ENCODE peak calls at places on chromosome 13, in nine cellular contexts. One of them, this sample, is unnamed.

GRCh38 chr13:87311165-87311564 is 360.0 kb upstream of the SLITRK5 start:
- DNase-seq in GM12865: no peak
- DNase-seq in PC-3: no peak
- DNase-seq in Caco-2: no peak
- DNase-seq in PC-9: no peak
- DNase-seq in H9: no peak
- DNase-seq in foreskin keratinocyte: no peak
- DNase-seq in epithelial cell of proximal tubule: no peak
- DNase-seq in CD8-positive, alpha-beta T cell: no peak
- DNase-seq in this sample: no peak

GRCh38 chr13:112892759-112893569 is 76.0 kb upstream of the MCF2L start:
- DNase-seq in GM12865: no peak
- DNase-seq in PC-3: no peak
- DNase-seq in Caco-2: peak; percentile 72
- DNase-seq in PC-9: no peak
- DNase-seq in H9: no peak
- DNase-seq in foreskin keratinocyte: no peak
- DNase-seq in epithelial cell of proximal tubule: no peak
- DNase-seq in CD8-positive, alpha-beta T cell: no peak
- DNase-seq in this sample: peak; percentile 64

GRCh38 chr13:99605417-99606321 is 104.4 kb downstream of the TM9SF2 start:
- DNase-seq in GM12865: peak; percentile 64
- DNase-seq in PC-3: peak; percentile 24
- DNase-seq in Caco-2: peak; percentile 73
- DNase-seq in PC-9: no peak
- DNase-seq in H9: peak; percentile 80
- DNase-seq in foreskin keratinocyte: peak; percentile 54
- DNase-seq in epithelial cell of proximal tubule: peak; percentile 40
- DNase-seq in CD8-positive, alpha-beta T cell: no peak
- DNase-seq in this sample: peak; percentile 69

GRCh38 chr13:36924001-36924400 is 4.0 kb upstream of the SMAD9 start:
- DNase-seq in GM12865: no peak
- DNase-seq in PC-3: no peak
- DNase-seq in Caco-2: no peak
- DNase-seq in PC-9: no peak
- DNase-seq in H9: no peak
- DNase-seq in foreskin keratinocyte: no peak
- DNase-seq in epithelial cell of proximal tubule: no peak
- DNase-seq in CD8-positive, alpha-beta T cell: no peak
- DNase-seq in this sample: no peak

GRCh38 chr13:77696863-77697207 is 652 bp upstream of the SLAIN1 start:
- DNase-seq in GM12865: no peak
- DNase-seq in PC-3: no peak
- DNase-seq in Caco-2: no peak
- DNase-seq in PC-9: no peak
- DNase-seq in H9: no peak
- DNase-seq in foreskin keratinocyte: no peak
- DNase-seq in epithelial cell of proximal tubule: no peak
- DNase-seq in CD8-positive, alpha-beta T cell: no peak
- DNase-seq in this sample: no peak

GRCh38 chr13:107450931-107451330 is 764.4 kb downstream of the LIG4 start:
- DNase-seq in GM12865: no peak
- DNase-seq in PC-3: peak; percentile 56
- DNase-seq in Caco-2: no peak
- DNase-seq in PC-9: no peak
- DNase-seq in H9: no peak
- DNase-seq in foreskin keratinocyte: no peak
- DNase-seq in epithelial cell of proximal tubule: peak; percentile 84
- DNase-seq in CD8-positive, alpha-beta T cell: no peak
- DNase-seq in this sample: no peak

GRCh38 chr13:19062801-19063200 is 118.8 kb downstream of the TUBA3C start:
- DNase-seq in GM12865: no peak
- DNase-seq in PC-3: no peak
- DNase-seq in Caco-2: no peak
- DNase-seq in PC-9: no peak
- DNase-seq in H9: no peak
- DNase-seq in foreskin keratinocyte: no peak
- DNase-seq in epithelial cell of proximal tubule: no peak
- DNase-seq in CD8-positive, alpha-beta T cell: no peak
- DNase-seq in this sample: no peak

GRCh38 chr13:102877285-102877684 is 31.5 kb downstream of the ERCC5 start:
- DNase-seq in GM12865: no peak
- DNase-seq in PC-3: no peak
- DNase-seq in Caco-2: no peak
- DNase-seq in PC-9: no peak
- DNase-seq in H9: no peak
- DNase-seq in foreskin keratinocyte: peak; percentile 51
- DNase-seq in epithelial cell of proximal tubule: peak; percentile 63
- DNase-seq in CD8-positive, alpha-beta T cell: no peak
- DNase-seq in this sample: no peak

GRCh38 chr13:61024046-61024445 is 391.6 kb downstream of the PCDH20 start:
- DNase-seq in GM12865: no peak
- DNase-seq in PC-3: no peak
- DNase-seq in Caco-2: no peak
- DNase-seq in PC-9: no peak
- DNase-seq in H9: no peak
- DNase-seq in foreskin keratinocyte: no peak
- DNase-seq in epithelial cell of proximal tubule: no peak
- DNase-seq in CD8-positive, alpha-beta T cell: no peak
- DNase-seq in this sample: no peak

GRCh38 chr13:104750377-104750776 is 1684.2 kb upstream of the SLC10A2 start:
- DNase-seq in GM12865: no peak
- DNase-seq in PC-3: peak; percentile 18
- DNase-seq in Caco-2: no peak
- DNase-seq in PC-9: no peak
- DNase-seq in H9: no peak
- DNase-seq in foreskin keratinocyte: peak; percentile 87
- DNase-seq in epithelial cell of proximal tubule: peak; percentile 85
- DNase-seq in CD8-positive, alpha-beta T cell: no peak
- DNase-seq in this sample: no peak

DNA sequence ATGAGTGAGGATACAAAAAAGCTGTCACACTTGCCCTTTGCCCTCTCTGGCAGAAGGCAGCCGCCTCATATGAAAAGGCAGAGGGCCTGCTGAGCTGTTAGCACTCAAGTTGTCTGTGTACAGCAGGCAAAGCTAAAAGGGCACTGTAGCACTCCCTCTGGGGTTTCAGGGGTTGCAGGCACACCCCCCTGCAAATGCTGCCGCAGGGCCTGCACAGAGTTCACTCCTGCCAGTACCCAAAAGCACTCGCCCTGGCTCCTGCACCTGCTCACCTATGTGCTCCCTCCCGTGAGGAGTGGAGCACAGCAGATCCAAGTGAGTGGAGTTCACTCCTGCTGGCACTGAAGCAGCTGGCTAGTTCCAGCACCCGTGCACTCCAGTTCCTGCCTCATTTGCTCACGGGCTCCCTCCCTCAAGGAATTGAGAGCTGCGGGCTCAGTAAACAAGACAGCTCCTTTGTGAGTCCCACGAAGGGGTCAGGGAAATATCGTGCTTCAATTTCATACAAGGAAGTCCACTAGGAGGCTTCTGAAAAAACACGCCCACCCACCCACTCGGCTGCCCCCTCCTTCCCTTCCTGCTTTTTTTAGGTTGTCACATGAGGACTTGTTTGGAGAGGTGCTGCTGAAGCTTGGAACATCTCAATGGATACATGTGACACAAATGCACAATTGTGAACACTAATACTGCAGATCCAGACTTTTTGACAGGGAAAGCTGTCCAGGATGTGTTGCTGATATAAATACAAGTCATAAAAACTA is 9.9 kb upstream of the RCBTB2 start:
- DNase-seq in GM12865: no peak
- DNase-seq in PC-3: no peak
- DNase-seq in Caco-2: no peak
- DNase-seq in PC-9: no peak
- DNase-seq in H9: peak; percentile 52
- DNase-seq in foreskin keratinocyte: no peak
- DNase-seq in epithelial cell of proximal tubule: no peak
- DNase-seq in CD8-positive, alpha-beta T cell: no peak
- DNase-seq in this sample: no peak
- TF ChIP-seq CTCF in GM12865: no peak
- TF ChIP-seq CTCF in PC-3: no peak
- TF ChIP-seq CTCF in Caco-2: no peak
- TF ChIP-seq CTCF in PC-9: no peak
- TF ChIP-seq CTCF in H9: no peak
- TF ChIP-seq CTCF in foreskin keratinocyte: peak; percentile 20
- TF ChIP-seq CTCF in epithelial cell of proximal tubule: peak; percentile 25
- TF ChIP-seq CTCF in CD8-positive, alpha-beta T cell: no peak
- TF ChIP-seq CTCF in this sample: no peak

GRCh38 chr13:42355841-42356575 is 84.1 kb downstream of the AKAP11 start:
- DNase-seq in GM12865: no peak
- DNase-seq in PC-3: no peak
- DNase-seq in Caco-2: no peak
- DNase-seq in PC-9: no peak
- DNase-seq in H9: no peak
- DNase-seq in foreskin keratinocyte: no peak
- DNase-seq in epithelial cell of proximal tubule: no peak
- DNase-seq in CD8-positive, alpha-beta T cell: no peak
- DNase-seq in this sample: no peak

GRCh38 chr13:42355118-42355840 is 83.3 kb downstream of the AKAP11 start:
- DNase-seq in GM12865: no peak
- DNase-seq in PC-3: no peak
- DNase-seq in Caco-2: no peak
- DNase-seq in PC-9: no peak
- DNase-seq in H9: no peak
- DNase-seq in foreskin keratinocyte: no peak
- DNase-seq in epithelial cell of proximal tubule: no peak
- DNase-seq in CD8-positive, alpha-beta T cell: peak; percentile 20
- DNase-seq in this sample: peak; percentile 47

GRCh38 chr13:42350141-42350540 is 78.2 kb downstream of the AKAP11 start:
- DNase-seq in GM12865: no peak
- DNase-seq in PC-3: no peak
- DNase-seq in Caco-2: no peak
- DNase-seq in PC-9: no peak
- DNase-seq in H9: no peak
- DNase-seq in foreskin keratinocyte: no peak
- DNase-seq in epithelial cell of proximal tubule: no peak
- DNase-seq in CD8-positive, alpha-beta T cell: no peak
- DNase-seq in this sample: no peak

GRCh38 chr13:42360046-42360445 is 88.1 kb downstream of the AKAP11 start:
- DNase-seq in GM12865: no peak
- DNase-seq in PC-3: no peak
- DNase-seq in Caco-2: no peak
- DNase-seq in PC-9: no peak
- DNase-seq in H9: no peak
- DNase-seq in foreskin keratinocyte: no peak
- DNase-seq in epithelial cell of proximal tubule: no peak
- DNase-seq in CD8-positive, alpha-beta T cell: no peak
- DNase-seq in this sample: no peak

DNA sequence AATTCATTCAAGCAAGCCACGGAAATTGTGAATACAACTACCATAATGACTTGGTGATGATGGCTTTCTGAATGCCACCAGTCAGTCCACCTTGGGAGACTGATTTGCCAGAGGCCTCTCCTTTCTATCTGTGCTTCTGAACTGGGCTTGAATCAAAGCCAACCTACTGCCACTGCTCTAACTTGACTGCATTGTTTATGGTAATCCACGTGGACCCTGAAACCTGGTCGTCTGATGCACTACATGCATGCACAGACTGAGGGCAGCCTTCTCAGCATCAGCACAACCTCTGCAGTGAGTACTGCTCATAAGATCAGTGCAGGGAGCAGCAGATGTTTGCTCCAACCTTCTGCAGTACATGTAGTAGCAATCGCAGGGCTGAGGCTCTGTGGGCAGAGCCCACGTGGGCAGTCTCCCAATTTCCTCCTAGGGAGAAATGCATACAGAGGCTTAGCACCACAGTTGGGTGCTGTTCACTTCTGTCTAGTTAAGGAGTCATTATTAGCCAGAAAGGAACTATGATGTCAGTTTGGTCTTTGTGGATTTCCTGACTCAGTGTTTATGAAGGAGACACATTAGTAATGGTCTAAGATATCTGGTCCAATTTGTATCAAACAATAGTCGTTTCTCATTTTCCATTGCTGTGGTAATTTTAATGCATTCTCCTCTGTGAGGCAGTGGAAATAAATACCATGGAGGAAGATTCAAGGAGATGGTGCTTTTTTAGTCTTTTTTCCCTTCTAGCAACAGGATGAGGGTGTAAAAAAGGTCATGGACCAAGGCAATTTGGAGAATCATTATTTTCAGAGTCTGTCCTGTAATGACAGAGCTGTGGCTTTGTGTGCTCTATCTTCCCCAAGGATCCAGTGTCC is 82.5 kb downstream of the AKAP11 start:
- DNase-seq in GM12865: peak; percentile 76
- DNase-seq in PC-3: peak; percentile 43
- DNase-seq in Caco-2: no peak
- DNase-seq in PC-9: no peak
- DNase-seq in H9: no peak
- DNase-seq in foreskin keratinocyte: peak; percentile 66
- DNase-seq in epithelial cell of proximal tubule: no peak
- DNase-seq in CD8-positive, alpha-beta T cell: no peak
- DNase-seq in this sample: peak; percentile 45
- TF ChIP-seq CTCF in GM12865: peak; percentile 37
- TF ChIP-seq CTCF in PC-3: no peak
- TF ChIP-seq CTCF in Caco-2: no peak
- TF ChIP-seq CTCF in PC-9: no peak
- TF ChIP-seq CTCF in H9: peak; percentile 23
- TF ChIP-seq CTCF in foreskin keratinocyte: no peak
- TF ChIP-seq CTCF in epithelial cell of proximal tubule: peak; percentile 28
- TF ChIP-seq CTCF in CD8-positive, alpha-beta T cell: peak; percentile 13
- TF ChIP-seq CTCF in this sample: no peak

DNA sequence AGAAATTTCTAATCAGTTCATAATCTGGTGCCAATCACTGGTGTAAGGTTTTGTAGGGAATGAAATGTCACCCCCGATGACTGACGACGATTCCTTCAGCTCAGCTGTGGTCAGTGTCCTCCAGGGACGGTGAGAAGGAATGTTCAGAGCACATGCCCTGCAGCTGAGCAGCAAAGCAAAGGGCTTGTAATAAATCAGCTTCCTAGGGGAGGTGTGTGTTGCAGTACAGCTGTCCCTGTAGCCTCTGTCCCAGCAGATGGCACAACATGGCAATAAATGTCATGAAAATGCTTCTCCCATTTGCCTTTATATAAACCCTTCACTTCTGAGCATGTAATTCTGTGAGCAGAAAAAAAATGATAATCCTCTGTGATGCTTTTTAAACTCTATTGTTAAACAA is 102.4 kb downstream of the FAM216B start:
- DNase-seq in GM12865: peak; percentile 12
- DNase-seq in PC-3: peak; percentile 30
- DNase-seq in Caco-2: peak; percentile 46
- DNase-seq in PC-9: no peak
- DNase-seq in H9: no peak
- DNase-seq in foreskin keratinocyte: peak; percentile 17
- DNase-seq in epithelial cell of proximal tubule: peak; percentile 3
- DNase-seq in CD8-positive, alpha-beta T cell: no peak
- DNase-seq in this sample: no peak
- TF ChIP-seq CTCF in GM12865: no peak
- TF ChIP-seq CTCF in PC-3: peak; percentile 40
- TF ChIP-seq CTCF in Caco-2: no peak
- TF ChIP-seq CTCF in PC-9: peak; percentile 32
- TF ChIP-seq CTCF in H9: peak; percentile 31
- TF ChIP-seq CTCF in foreskin keratinocyte: peak; percentile 45
- TF ChIP-seq CTCF in epithelial cell of proximal tubule: peak; percentile 42
- TF ChIP-seq CTCF in CD8-positive, alpha-beta T cell: no peak
- TF ChIP-seq CTCF in this sample: no peak

DNA sequence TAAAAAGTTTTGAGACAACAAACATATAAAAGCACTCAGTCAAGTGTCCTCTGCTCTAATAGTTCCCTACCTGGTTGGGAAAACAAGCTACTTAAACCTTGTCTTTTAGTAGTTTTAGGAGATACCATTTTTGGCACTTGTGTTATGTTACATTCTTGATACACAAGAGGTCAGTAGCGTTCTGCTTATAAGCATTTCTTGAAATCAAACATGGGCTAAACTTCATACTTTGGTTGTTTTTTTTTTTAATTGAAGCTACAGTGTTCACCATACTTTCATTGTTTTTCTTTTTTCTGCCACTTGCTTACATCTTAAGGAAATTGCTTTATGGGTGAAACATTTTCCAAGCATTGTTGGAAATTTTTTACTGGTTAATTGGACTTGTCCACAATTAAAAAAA is 12.9 kb downstream of the NHLRC3 start:
- DNase-seq in GM12865: peak; percentile 34
- DNase-seq in PC-3: peak; percentile 52
- DNase-seq in Caco-2: no peak
- DNase-seq in PC-9: peak; percentile 41
- DNase-seq in H9: no peak
- DNase-seq in foreskin keratinocyte: peak; percentile 21
- DNase-seq in epithelial cell of proximal tubule: no peak
- DNase-seq in CD8-positive, alpha-beta T cell: no peak
- DNase-seq in this sample: peak; percentile 17
- TF ChIP-seq CTCF in GM12865: peak; percentile 23
- TF ChIP-seq CTCF in PC-3: peak; percentile 61
- TF ChIP-seq CTCF in Caco-2: peak; percentile 30
- TF ChIP-seq CTCF in PC-9: peak; percentile 72
- TF ChIP-seq CTCF in H9: peak; percentile 58
- TF ChIP-seq CTCF in foreskin keratinocyte: peak; percentile 63
- TF ChIP-seq CTCF in epithelial cell of proximal tubule: peak; percentile 54
- TF ChIP-seq CTCF in CD8-positive, alpha-beta T cell: no peak
- TF ChIP-seq CTCF in this sample: peak; percentile 12